ENCODE peak calls at places on chromosomes 11 and 22, in four cellular contexts. P, B, C and K are unnamed samples.

GRCh38 chr11:58647141-58647699 is 24.8 kb downstream of the CNTF start:
- DNase-seq in P (no peak), B (no peak), C (no peak), K (no peak)

GRCh38 chr22:50202130-50202671 is 1.4 kb downstream of the SELENOO start:
- DNase-seq in P (no peak), C (no peak), B (no peak), K (no peak)

GRCh38 chr11:97516688-97517087 is 1126.9 kb downstream of the JRKL start:
- DNase-seq in P (no peak), B (no peak), C (no peak), K (no peak)

GRCh38 chr11:2185324-2186085 is 13.9 kb upstream of the TH start:
- DNase-seq in B (no peak), C (no peak), P (no peak), K (no peak)

GRCh38 chr22:25174888-25175411 is 24.7 kb upstream of the CRYBB3 start:
- DNase-seq in C (no peak), B (no peak), P (no peak), K (no peak)

GRCh38 chr22:38953577-38954413 is 3.6 kb upstream of the APOBEC3A start:
- DNase-seq in B (no peak), P (no peak), C (no peak), K (no peak)

GRCh38 chr11:37264783-37265182 is 666.7 kb upstream of the RAG2 start:
- DNase-seq in C (no peak), B (no peak), P (no peak), K (no peak)

GRCh38 chr11:8369592-8370205 is 106.0 kb upstream of the LMO1 start:
- DNase-seq in B (no peak), C (no peak), P (no peak), K (no peak)

GRCh38 chr11:1825039-1825740 is 9.6 kb upstream of the SYT8 start:
- DNase-seq in C (no peak), P (no peak), B (no peak), K (no peak)

GRCh38 chr11:96204721-96205459 is 138.1 kb downstream of the MAML2 start:
- DNase-seq in P (no peak), B (no peak), C (no peak), K (no peak)

GRCh38 chr22:23152238-23153114 is 7.2 kb downstream of the RAB36 start:
- DNase-seq in P (no peak), B (no peak), C (no peak), K (no peak)

GRCh38 chr11:1553808-1554594 is 18.1 kb downstream of the DUSP8 start:
- DNase-seq in C (no peak), B (no peak), P (no peak), K (no peak)

GRCh38 chr22:43925433-43926348 is 2.1 kb downstream of the PNPLA3 start:
- DNase-seq in B (no peak), C (no peak), P (no peak), K (no peak)

GRCh38 chr11:97009613-97010012 is 619.8 kb downstream of the JRKL start:
- DNase-seq in P (no peak), C (no peak), B (no peak), K (no peak)

GRCh38 chr22:31764785-31765184 is 11.0 kb downstream of the DEPDC5 start:
- DNase-seq in C (no peak), B (no peak), P (no peak), K (no peak)

GRCh38 chr11:73236879-73237278 is 18.8 kb downstream of the P2RY2 start:
- DNase-seq in P (no peak), B (no peak), C (no peak), K (no peak)